ENCODE peak calls at places on chromosomes 6 and 20, in nine cellular contexts. P is OCI-LY7; V is neural progenitor cell; E is upper lobe of left lung; R is H9; Y is right cardiac atrium; Q is kidney; T is Panc1; H is CD4-positive, alpha-beta T cell. W is an unnamed sample. For H3K9me3, the result is how much of the 10 kb centered on the place peaks cover.

GRCh38 chr6:89758830-89759229 is 60.8 kb downstream of the MDN1 start:
- DNase-seq in P (no peak), V (no peak), E (no peak), R (no peak), Y (no peak), Q (no peak), T (no peak), H (no peak), W (no peak)

GRCh38 chr6:137271245-137272183 is 52.3 kb upstream of the IFNGR1 start:
- DNase-seq in P (peak), V (peak), E (no peak), R (no peak), Y (no peak), Q (no peak), T (peak), H (no peak), W (no peak)

GRCh38 chr20:44695295-44696230 is 19.6 kb upstream of the CCN5 start:
- DNase-seq in P (no peak), V (no peak), E (no peak), R (no peak), Y (no peak), Q (no peak), T (no peak), H (no peak), W (no peak)

GRCh38 chr6:135358251-135358821 is 139.2 kb downstream of the AHI1 start:
- DNase-seq in P (no peak), V (no peak), E (no peak), R (no peak), Y (no peak), Q (no peak), T (peak), H (no peak), W (no peak)

GRCh38 chr6:151413372-151414145 is 22.2 kb upstream of the ZBTB2 start:
- DNase-seq in P (no peak), V (no peak), E (no peak), R (no peak), Y (no peak), Q (no peak), T (no peak), H (peak), W (peak)

GRCh38 chr20:10595230-10595629 is 78.6 kb downstream of the JAG1 start:
- DNase-seq in P (no peak), V (no peak), E (no peak), R (no peak), Y (no peak), Q (no peak), T (no peak), H (no peak), W (no peak)

GRCh38 chr6:2237001-2237400 is 8.4 kb downstream of the GMDS start:
- DNase-seq in P (no peak), V (no peak), E (no peak), R (no peak), Y (no peak), Q (no peak), T (peak), H (no peak), W (no peak)

GRCh38 chr6:28742668-28743270 is 181.0 kb downstream of the TRIM27 start:
- DNase-seq in P (no peak), V (peak), E (no peak), R (peak), Y (no peak), Q (no peak), T (no peak), H (no peak), W (no peak)

GRCh38 chr6:44456070-44456965 is 68.8 kb downstream of the CDC5L start:
- DNase-seq in P (peak), V (peak), E (peak), R (no peak), Y (peak), Q (no peak), T (no peak), H (no peak), W (no peak)

GRCh38 chr20:58580493-58580835 is 65.3 kb upstream of the APCDD1L start:
- DNase-seq in P (no peak), V (no peak), E (no peak), R (no peak), Y (no peak), Q (no peak), T (no peak), H (peak), W (no peak)

GRCh38 chr20:50226093-50226974 is 35.7 kb downstream of the CEBPB start:
- DNase-seq in P (no peak), V (no peak), E (peak), R (no peak), Y (peak), Q (peak), T (no peak), H (no peak), W (no peak)

GRCh38 chr20:51156796-51157119 is 133.9 kb upstream of the KCNG1 start:
- DNase-seq in P (no peak), V (peak), E (no peak), R (no peak), Y (no peak), Q (no peak), T (no peak), H (no peak), W (no peak)

GRCh38 chr6:344816-345340 is 46.7 kb upstream of the IRF4 start:
- DNase-seq in P (no peak), V (no peak), E (peak), R (no peak), Y (peak), Q (peak), T (no peak), H (no peak), W (no peak)

GRCh38 chr6:346389-347030 is 45.0 kb upstream of the IRF4 start:
- DNase-seq in P (no peak), V (no peak), E (no peak), R (no peak), Y (peak), Q (peak), T (no peak), H (no peak), W (no peak)

GRCh38 chr6:343960-344815 is 47.4 kb upstream of the IRF4 start:
- DNase-seq in P (no peak), V (no peak), E (peak), R (no peak), Y (peak), Q (peak), T (no peak), H (no peak), W (no peak)

GRCh38 chr6:347232-347631 is 44.3 kb upstream of the IRF4 start:
- DNase-seq in P (peak), V (no peak), E (no peak), R (no peak), Y (peak), Q (peak), T (no peak), H (no peak), W (no peak)

GRCh38 chr6:345747-346388 is 45.7 kb upstream of the IRF4 start:
- DNase-seq in P (no peak), V (no peak), E (no peak), R (no peak), Y (peak), Q (peak), T (no peak), H (no peak), W (no peak)
- H3K9me3 ChIP-seq in P (under half), V (under half), E (under half), R (half or more), Y (under half), Q (under half), T (under half), H (under half), W (under half)

GRCh38 chr6:169411722-169412121 is 158.1 kb upstream of the THBS2 start:
- DNase-seq in P (no peak), V (no peak), E (no peak), R (no peak), Y (no peak), Q (no peak), T (no peak), H (no peak), W (no peak)

GRCh38 chr6:169415179-169415578 is 161.5 kb upstream of the THBS2 start:
- DNase-seq in P (no peak), V (peak), E (no peak), R (no peak), Y (no peak), Q (no peak), T (no peak), H (no peak), W (no peak)

GRCh38 chr6:169409742-169410312 is 156.2 kb upstream of the THBS2 start:
- DNase-seq in P (no peak), V (no peak), E (no peak), R (no peak), Y (no peak), Q (no peak), T (no peak), H (no peak), W (no peak)

GRCh38 chr6:169407338-169407737 is 153.7 kb upstream of the THBS2 start:
- DNase-seq in P (no peak), V (no peak), E (no peak), R (no peak), Y (no peak), Q (no peak), T (no peak), H (no peak), W (no peak)

DNA sequence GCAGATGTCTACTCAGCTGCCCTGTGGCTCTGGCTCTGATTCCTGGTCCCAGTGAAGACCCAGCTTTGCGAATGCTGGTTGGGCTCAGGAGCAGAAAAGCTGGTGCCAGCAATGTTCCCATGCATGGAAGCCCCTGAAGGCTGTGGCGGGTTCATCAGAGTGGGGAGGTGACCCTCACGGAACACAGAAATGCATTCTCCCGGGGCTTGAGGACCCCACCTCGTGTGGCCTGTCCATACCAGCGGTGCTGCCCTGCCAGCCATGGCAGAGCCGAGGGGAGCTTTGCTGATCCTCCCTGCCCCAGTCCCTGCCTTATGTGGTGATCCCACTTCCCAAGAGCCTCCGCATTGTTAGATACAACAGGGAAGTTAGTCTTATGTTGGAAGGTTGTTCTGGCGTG is 157.7 kb upstream of the THBS2 start:
- DNase-seq in P (no peak), V (no peak), E (no peak), R (no peak), Y (no peak), Q (no peak), T (no peak), H (no peak), W (no peak)
- H3K9me3 ChIP-seq in P (under half), V (under half), E (under half), R (under half), Y (under half), Q (under half), T (under half), H (under half), W (under half)

GRCh38 chr20:60964911-60965310 is 287.1 kb upstream of the CDH4 start:
- DNase-seq in P (no peak), V (no peak), E (no peak), R (no peak), Y (no peak), Q (no peak), T (no peak), H (no peak), W (no peak)
- H3K9me3 ChIP-seq in P (under half), V (under half), E (under half), R (under half), Y (under half), Q (under half), T (under half), H (under half), W (under half)

GRCh38 chr20:59668926-59669325 is 64.6 kb downstream of the PHACTR3 start:
- DNase-seq in P (no peak), V (no peak), E (no peak), R (no peak), Y (no peak), Q (no peak), T (no peak), H (no peak), W (no peak)

GRCh38 chr20:59667981-59668515 is 63.7 kb downstream of the PHACTR3 start:
- DNase-seq in P (no peak), V (no peak), E (no peak), R (no peak), Y (no peak), Q (no peak), T (no peak), H (no peak), W (no peak)

GRCh38 chr20:59666586-59666985 is 62.2 kb downstream of the PHACTR3 start:
- DNase-seq in P (no peak), V (no peak), E (no peak), R (no peak), Y (no peak), Q (no peak), T (no peak), H (no peak), W (no peak)

GRCh38 chr20:59665656-59666555 is 61.6 kb downstream of the PHACTR3 start:
- DNase-seq in P (no peak), V (no peak), E (no peak), R (no peak), Y (no peak), Q (no peak), T (no peak), H (no peak), W (no peak)

DNA sequence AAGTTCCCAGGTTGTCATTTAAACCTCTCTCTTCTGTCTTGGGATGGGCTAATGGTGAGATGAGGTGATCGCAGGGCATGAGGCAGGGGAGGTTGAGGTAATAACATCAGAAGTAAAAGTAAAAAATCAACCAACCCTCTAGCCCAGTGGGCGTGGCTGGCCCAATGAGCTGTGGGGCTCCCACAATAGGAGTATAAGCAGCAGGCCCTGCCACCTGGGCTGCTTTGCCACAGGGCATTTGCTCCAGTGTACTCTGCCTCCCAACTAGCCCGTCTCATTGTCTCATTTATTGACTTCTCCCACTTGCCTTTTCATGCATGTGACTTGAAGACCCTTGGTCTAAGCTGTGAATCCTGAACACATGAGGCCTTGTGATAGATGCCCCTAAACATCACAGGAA is 62.8 kb downstream of the PHACTR3 start:
- DNase-seq in P (no peak), V (no peak), E (no peak), R (no peak), Y (no peak), Q (no peak), T (no peak), H (no peak), W (no peak)
- H3K9me3 ChIP-seq in P (under half), V (under half), E (under half), R (under half), Y (under half), Q (under half), T (under half), H (under half), W (under half)

GRCh38 chr20:46501961-46502360 is 11.4 kb downstream of the ZNF334 start:
- DNase-seq in P (no peak), V (no peak), E (no peak), R (no peak), Y (no peak), Q (no peak), T (no peak), H (no peak), W (no peak)
- H3K9me3 ChIP-seq in P (under half), V (half or more), E (under half), R (half or more), Y (under half), Q (under half), T (under half), H (under half), W (under half)

GRCh38 chr6:4864534-4864933 is 88.3 kb downstream of the CDYL start:
- DNase-seq in P (peak), V (no peak), E (no peak), R (no peak), Y (no peak), Q (no peak), T (no peak), H (no peak), W (no peak)
- H3K9me3 ChIP-seq in P (under half), V (under half), E (under half), R (under half), Y (under half), Q (under half), T (under half), H (under half), W (under half)

GRCh38 chr6:35184580-35185301 is 29.0 kb upstream of the SCUBE3 start:
- DNase-seq in P (no peak), V (no peak), E (no peak), R (no peak), Y (no peak), Q (no peak), T (no peak), H (no peak), W (no peak)

GRCh38 chr6:35181933-35182612 is 31.7 kb upstream of the SCUBE3 start:
- DNase-seq in P (no peak), V (peak), E (peak), R (peak), Y (peak), Q (peak), T (no peak), H (no peak), W (no peak)

GRCh38 chr6:35183935-35184334 is 29.8 kb upstream of the SCUBE3 start:
- DNase-seq in P (no peak), V (no peak), E (no peak), R (no peak), Y (no peak), Q (no peak), T (no peak), H (no peak), W (no peak)

GRCh38 chr6:35181313-35181932 is 32.3 kb upstream of the SCUBE3 start:
- DNase-seq in P (no peak), V (no peak), E (no peak), R (no peak), Y (no peak), Q (no peak), T (no peak), H (no peak), W (no peak)

DNA sequence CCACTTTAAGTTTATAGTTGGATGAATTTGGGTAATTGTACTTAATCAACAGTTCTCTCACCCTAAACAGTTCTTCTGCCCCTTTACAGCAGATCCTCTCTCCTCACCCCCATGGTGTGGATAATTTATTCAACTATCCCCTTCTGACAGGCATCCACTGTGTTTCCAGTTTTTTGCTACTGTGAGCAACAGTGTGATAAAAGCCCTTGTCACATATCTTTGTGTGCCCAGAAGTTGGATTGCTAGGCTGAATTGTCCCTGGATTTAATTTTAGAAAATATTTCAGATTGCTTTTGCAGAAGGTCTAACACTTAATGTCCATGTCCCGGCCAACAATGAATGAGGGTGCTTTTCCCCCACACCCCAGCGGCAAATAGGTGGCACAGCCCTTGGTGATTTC is 30.5 kb upstream of the SCUBE3 start:
- DNase-seq in P (no peak), V (no peak), E (no peak), R (no peak), Y (no peak), Q (no peak), T (no peak), H (no peak), W (no peak)
- H3K9me3 ChIP-seq in P (under half), V (under half), E (under half), R (under half), Y (under half), Q (under half), T (under half), H (under half), W (under half)